ENCODE peak calls at places on chromosomes 5 and 9, in five cellular contexts. One of them, this sample, is unnamed.

GRCh38 chr5:34639852-34640626 is 16.1 kb upstream of the RAI14 start:
- DNase-seq in AG08396: peak; percentile 34
- DNase-seq in Caki2: peak; percentile 37
- DNase-seq in epithelial cell of esophagus: no peak
- DNase-seq in neural progenitor cell: no peak
- DNase-seq in this sample: peak; percentile 51

GRCh38 chr9:70747335-70747734 is 332.9 kb upstream of the KLF9 start:
- DNase-seq in AG08396: no peak
- DNase-seq in Caki2: no peak
- DNase-seq in epithelial cell of esophagus: no peak
- DNase-seq in neural progenitor cell: no peak
- DNase-seq in this sample: no peak

GRCh38 chr5:133423031-133423617 is 189.2 kb downstream of the FSTL4 start:
- DNase-seq in AG08396: no peak
- DNase-seq in Caki2: no peak
- DNase-seq in epithelial cell of esophagus: peak; percentile 46
- DNase-seq in neural progenitor cell: peak; percentile 30
- DNase-seq in this sample: no peak

GRCh38 chr5:137954131-137954879 is 65.0 kb downstream of the PKD2L2 start:
- DNase-seq in AG08396: peak; percentile 74
- DNase-seq in Caki2: peak; percentile 63
- DNase-seq in epithelial cell of esophagus: peak; percentile 67
- DNase-seq in neural progenitor cell: no peak
- DNase-seq in this sample: peak; percentile 89

GRCh38 chr5:178223828-178224335 is 8.7 kb downstream of the PHYKPL start:
- DNase-seq in AG08396: no peak
- DNase-seq in Caki2: no peak
- DNase-seq in epithelial cell of esophagus: no peak
- DNase-seq in neural progenitor cell: peak; percentile 64
- DNase-seq in this sample: no peak

GRCh38 chr9:21728781-21729180 is 73.7 kb upstream of the MTAP start:
- DNase-seq in AG08396: no peak
- DNase-seq in Caki2: peak; percentile 22
- DNase-seq in epithelial cell of esophagus: peak; percentile 63
- DNase-seq in neural progenitor cell: no peak
- DNase-seq in this sample: peak; percentile 17

GRCh38 chr5:66164044-66164790 is 20.1 kb downstream of the SREK1 start:
- DNase-seq in AG08396: peak; percentile 19
- DNase-seq in Caki2: no peak
- DNase-seq in epithelial cell of esophagus: no peak
- DNase-seq in neural progenitor cell: no peak
- DNase-seq in this sample: peak; percentile 71

GRCh38 chr5:154131817-154132216 is 58.7 kb upstream of the GALNT10 start:
- DNase-seq in AG08396: no peak
- DNase-seq in Caki2: no peak
- DNase-seq in epithelial cell of esophagus: no peak
- DNase-seq in neural progenitor cell: no peak
- DNase-seq in this sample: no peak

GRCh38 chr9:4138781-4139180 is 161.1 kb downstream of the GLIS3 start:
- DNase-seq in AG08396: no peak
- DNase-seq in Caki2: no peak
- DNase-seq in epithelial cell of esophagus: no peak
- DNase-seq in neural progenitor cell: no peak
- DNase-seq in this sample: no peak